ENCODE peak calls at places on chromosomes 11 and 22, in four cellular contexts. F is WTC11, K is HFFc6, O is GM10248. G is an unnamed sample.

GRCh38 chr11:80916180-80916811 is 1475.5 kb upstream of the TENM4 start:
- DNase-seq in K (no peak), O (no peak), F (no peak), G (no peak)

GRCh38 chr11:7670631-7671030 is 2.7 kb downstream of the CYB5R2 start:
- DNase-seq in O (no peak), K (no peak), F (no peak), G (no peak)

GRCh38 chr11:75430692-75431532 is 2.1 kb downstream of the KLHL35 start:
- DNase-seq in O (no peak), K (no peak), F (no peak), G (no peak)

GRCh38 chr11:118608268-118609214 is 1.1 kb downstream of the PHLDB1 start:
- DNase-seq in F (no peak), K (peak), O (peak), G (peak)

GRCh38 chr11:34671946-34672345 is 51.1 kb downstream of the EHF start:
- DNase-seq in F (no peak), K (no peak), O (no peak), G (no peak)

GRCh38 chr11:71500601-71501021 is 26.5 kb upstream of the KRTAP5-7 start:
- DNase-seq in K (no peak), F (no peak), O (no peak), G (no peak)

GRCh38 chr11:16899708-16900107 is 114.5 kb downstream of the PLEKHA7 start:
- DNase-seq in F (no peak), K (no peak), O (no peak), G (no peak)

GRCh38 chr22:41177040-41177625 is 28.0 kb upstream of the L3MBTL2 start:
- DNase-seq in K (no peak), F (no peak), O (no peak), G (no peak)

GRCh38 chr22:50118557-50119168 is 28.9 kb downstream of the MOV10L1 start:
- DNase-seq in F (no peak), O (peak), K (peak), G (peak)

G was measured in AG08395.